ENCODE peak calls at places on chromosomes 4 and X, in five cellular contexts. One of them, this sample, is unnamed.
A peak's percentile ranks its signal among the peaks of the same experiment; 100 is the strongest.

GRCh38 chr4:121344128-121344527 is 36.7 kb downstream of the QRFPR start:
- DNase-seq in uterus: no peak
- DNase-seq in mesendoderm: no peak
- DNase-seq in stimulated activated CD4-positive, alpha-beta T cell treated with anti-CD3 and anti-CD28 coated beads, Interleukin-2, amount 100 ng/mL, for 48 hours: no peak
- DNase-seq in RPMI8226: no peak
- DNase-seq in this sample: no peak

GRCh38 chr4:119314356-119314755 is 7.6 kb downstream of the FABP2 start:
- DNase-seq in uterus: no peak
- DNase-seq in mesendoderm: peak; percentile 66
- DNase-seq in stimulated activated CD4-positive, alpha-beta T cell treated with anti-CD3 and anti-CD28 coated beads, Interleukin-2, amount 100 ng/mL, for 48 hours: no peak
- DNase-seq in RPMI8226: peak; percentile 39
- DNase-seq in this sample: peak; percentile 74

GRCh38 chrX:48649109-48649508 is 34.5 kb upstream of the WAS start:
- DNase-seq in uterus: no peak
- DNase-seq in mesendoderm: no peak
- DNase-seq in stimulated activated CD4-positive, alpha-beta T cell treated with anti-CD3 and anti-CD28 coated beads, Interleukin-2, amount 100 ng/mL, for 48 hours: no peak
- DNase-seq in RPMI8226: no peak
- DNase-seq in this sample: no peak

GRCh38 chr4:6461301-6462165 is 10.9 kb downstream of the PPP2R2C start:
- DNase-seq in uterus: no peak
- DNase-seq in mesendoderm: peak; percentile 40
- DNase-seq in stimulated activated CD4-positive, alpha-beta T cell treated with anti-CD3 and anti-CD28 coated beads, Interleukin-2, amount 100 ng/mL, for 48 hours: no peak
- DNase-seq in RPMI8226: no peak
- DNase-seq in this sample: no peak

GRCh38 chr4:73653695-73654106 is 33.5 kb upstream of the RASSF6 start:
- DNase-seq in uterus: no peak
- DNase-seq in mesendoderm: peak; percentile 39
- DNase-seq in stimulated activated CD4-positive, alpha-beta T cell treated with anti-CD3 and anti-CD28 coated beads, Interleukin-2, amount 100 ng/mL, for 48 hours: no peak
- DNase-seq in RPMI8226: peak; percentile 65
- DNase-seq in this sample: peak; percentile 7

GRCh38 chr4:7132730-7133582 is 59.4 kb upstream of the SORCS2 start:
- DNase-seq in uterus: no peak
- DNase-seq in mesendoderm: no peak
- DNase-seq in stimulated activated CD4-positive, alpha-beta T cell treated with anti-CD3 and anti-CD28 coated beads, Interleukin-2, amount 100 ng/mL, for 48 hours: no peak
- DNase-seq in RPMI8226: no peak
- DNase-seq in this sample: no peak

GRCh38 chr4:74793757-74794340 is 474 bp downstream of the BTC start:
- DNase-seq in uterus: peak; percentile 21
- DNase-seq in mesendoderm: peak; percentile 84
- DNase-seq in stimulated activated CD4-positive, alpha-beta T cell treated with anti-CD3 and anti-CD28 coated beads, Interleukin-2, amount 100 ng/mL, for 48 hours: no peak
- DNase-seq in RPMI8226: peak; percentile 83
- DNase-seq in this sample: no peak

GRCh38 chr4:76663794-76664193 is 228.8 kb downstream of the SHROOM3 start:
- DNase-seq in uterus: no peak
- DNase-seq in mesendoderm: no peak
- DNase-seq in stimulated activated CD4-positive, alpha-beta T cell treated with anti-CD3 and anti-CD28 coated beads, Interleukin-2, amount 100 ng/mL, for 48 hours: no peak
- DNase-seq in RPMI8226: no peak
- DNase-seq in this sample: no peak

GRCh38 chr4:76950846-76951321 is 1.3 kb downstream of the SEPTIN11 start:
- DNase-seq in uterus: no peak
- DNase-seq in mesendoderm: peak; percentile 73
- DNase-seq in stimulated activated CD4-positive, alpha-beta T cell treated with anti-CD3 and anti-CD28 coated beads, Interleukin-2, amount 100 ng/mL, for 48 hours: no peak
- DNase-seq in RPMI8226: no peak
- DNase-seq in this sample: peak; percentile 48

GRCh38 chr4:122827899-122828601 is 1.4 kb downstream of the FGF2 start:
- DNase-seq in uterus: peak; percentile 72
- DNase-seq in mesendoderm: peak; percentile 84
- DNase-seq in stimulated activated CD4-positive, alpha-beta T cell treated with anti-CD3 and anti-CD28 coated beads, Interleukin-2, amount 100 ng/mL, for 48 hours: no peak
- DNase-seq in RPMI8226: peak; percentile 36
- DNase-seq in this sample: peak; percentile 68

GRCh38 chrX:136450050-136450830 is 37.5 kb upstream of the BRS3 start:
- DNase-seq in uterus: no peak
- DNase-seq in mesendoderm: no peak
- DNase-seq in stimulated activated CD4-positive, alpha-beta T cell treated with anti-CD3 and anti-CD28 coated beads, Interleukin-2, amount 100 ng/mL, for 48 hours: no peak
- DNase-seq in RPMI8226: no peak
- DNase-seq in this sample: no peak

GRCh38 chr4:177315767-177316490 is 6.3 kb downstream of the NEIL3 start:
- DNase-seq in uterus: no peak
- DNase-seq in mesendoderm: no peak
- DNase-seq in stimulated activated CD4-positive, alpha-beta T cell treated with anti-CD3 and anti-CD28 coated beads, Interleukin-2, amount 100 ng/mL, for 48 hours: no peak
- DNase-seq in RPMI8226: no peak
- DNase-seq in this sample: no peak

GRCh38 chrX:123648028-123648810 is 84.6 kb downstream of the THOC2 start:
- DNase-seq in uterus: no peak
- DNase-seq in mesendoderm: peak; percentile 94
- DNase-seq in stimulated activated CD4-positive, alpha-beta T cell treated with anti-CD3 and anti-CD28 coated beads, Interleukin-2, amount 100 ng/mL, for 48 hours: no peak
- DNase-seq in RPMI8226: no peak
- DNase-seq in this sample: peak; percentile 24

GRCh38 chr4:184805462-184806245 is 20.1 kb downstream of the ACSL1 start:
- DNase-seq in uterus: no peak
- DNase-seq in mesendoderm: no peak
- DNase-seq in stimulated activated CD4-positive, alpha-beta T cell treated with anti-CD3 and anti-CD28 coated beads, Interleukin-2, amount 100 ng/mL, for 48 hours: no peak
- DNase-seq in RPMI8226: peak; percentile 73
- DNase-seq in this sample: no peak